ENCODE peak calls at places on chromosomes 1 and 21, in nine cellular contexts. One of them, this sample, is unnamed.
A peak's percentile ranks its signal among the peaks of the same experiment; 100 is the strongest.

GRCh38 chr21:26028183-26028582 is 142.4 kb downstream of the APP start:
- DNase-seq in activated CD8-positive, alpha-beta memory T cell treated with anti-CD3 and anti-CD28 coated beads for 48 hours: no peak
- DNase-seq in lower leg skin: no peak
- DNase-seq in cardiac septum: no peak
- DNase-seq in NCI-H1436: no peak
- DNase-seq in stimulated activated CD8-positive, alpha-beta memory T cell treated with anti-CD3 and anti-CD28 coated beads, Interleukin-4, amount 100 ng/mL, for 1 hour: no peak
- DNase-seq in neural progenitor cell: no peak
- DNase-seq in fibroblast of pulmonary artery: no peak
- DNase-seq in pons: peak; percentile 70
- DNase-seq in this sample: no peak

GRCh38 chr1:18018381-18018780 is 89.2 kb upstream of the IGSF21 start:
- DNase-seq in activated CD8-positive, alpha-beta memory T cell treated with anti-CD3 and anti-CD28 coated beads for 48 hours: no peak
- DNase-seq in lower leg skin: no peak
- DNase-seq in cardiac septum: no peak
- DNase-seq in NCI-H1436: no peak
- DNase-seq in stimulated activated CD8-positive, alpha-beta memory T cell treated with anti-CD3 and anti-CD28 coated beads, Interleukin-4, amount 100 ng/mL, for 1 hour: no peak
- DNase-seq in neural progenitor cell: no peak
- DNase-seq in fibroblast of pulmonary artery: no peak
- DNase-seq in pons: no peak
- DNase-seq in this sample: no peak

GRCh38 chr1:4585216-4585615 is 69.2 kb upstream of the AJAP1 start:
- DNase-seq in activated CD8-positive, alpha-beta memory T cell treated with anti-CD3 and anti-CD28 coated beads for 48 hours: peak; percentile 3
- DNase-seq in lower leg skin: no peak
- DNase-seq in cardiac septum: peak; percentile 53
- DNase-seq in NCI-H1436: no peak
- DNase-seq in stimulated activated CD8-positive, alpha-beta memory T cell treated with anti-CD3 and anti-CD28 coated beads, Interleukin-4, amount 100 ng/mL, for 1 hour: no peak
- DNase-seq in neural progenitor cell: peak; percentile 71
- DNase-seq in fibroblast of pulmonary artery: no peak
- DNase-seq in pons: peak; percentile 8
- DNase-seq in this sample: no peak

GRCh38 chr21:44833663-44834062 is 15.8 kb upstream of the SUMO3 start:
- DNase-seq in activated CD8-positive, alpha-beta memory T cell treated with anti-CD3 and anti-CD28 coated beads for 48 hours: no peak
- DNase-seq in lower leg skin: no peak
- DNase-seq in cardiac septum: no peak
- DNase-seq in NCI-H1436: no peak
- DNase-seq in stimulated activated CD8-positive, alpha-beta memory T cell treated with anti-CD3 and anti-CD28 coated beads, Interleukin-4, amount 100 ng/mL, for 1 hour: no peak
- DNase-seq in neural progenitor cell: no peak
- DNase-seq in fibroblast of pulmonary artery: no peak
- DNase-seq in pons: no peak
- DNase-seq in this sample: no peak

GRCh38 chr1:108657701-108658100 is 3.2 kb downstream of the HENMT1 start:
- DNase-seq in activated CD8-positive, alpha-beta memory T cell treated with anti-CD3 and anti-CD28 coated beads for 48 hours: no peak
- DNase-seq in lower leg skin: no peak
- DNase-seq in cardiac septum: no peak
- DNase-seq in NCI-H1436: no peak
- DNase-seq in stimulated activated CD8-positive, alpha-beta memory T cell treated with anti-CD3 and anti-CD28 coated beads, Interleukin-4, amount 100 ng/mL, for 1 hour: no peak
- DNase-seq in neural progenitor cell: no peak
- DNase-seq in fibroblast of pulmonary artery: no peak
- DNase-seq in pons: no peak
- DNase-seq in this sample: no peak

GRCh38 chr21:34545079-34545884 is 33.3 kb upstream of the KCNE1 start:
- DNase-seq in activated CD8-positive, alpha-beta memory T cell treated with anti-CD3 and anti-CD28 coated beads for 48 hours: no peak
- DNase-seq in lower leg skin: no peak
- DNase-seq in cardiac septum: no peak
- DNase-seq in NCI-H1436: no peak
- DNase-seq in stimulated activated CD8-positive, alpha-beta memory T cell treated with anti-CD3 and anti-CD28 coated beads, Interleukin-4, amount 100 ng/mL, for 1 hour: no peak
- DNase-seq in neural progenitor cell: peak; percentile 53
- DNase-seq in fibroblast of pulmonary artery: peak; percentile 65
- DNase-seq in pons: peak; percentile 92
- DNase-seq in this sample: no peak

GRCh38 chr1:184036517-184036949 is 995 bp downstream of the COLGALT2 start:
- DNase-seq in activated CD8-positive, alpha-beta memory T cell treated with anti-CD3 and anti-CD28 coated beads for 48 hours: no peak
- DNase-seq in lower leg skin: no peak
- DNase-seq in cardiac septum: no peak
- DNase-seq in NCI-H1436: no peak
- DNase-seq in stimulated activated CD8-positive, alpha-beta memory T cell treated with anti-CD3 and anti-CD28 coated beads, Interleukin-4, amount 100 ng/mL, for 1 hour: no peak
- DNase-seq in neural progenitor cell: peak; percentile 69
- DNase-seq in fibroblast of pulmonary artery: no peak
- DNase-seq in pons: peak; percentile 63
- DNase-seq in this sample: no peak

GRCh38 chr1:109790735-109791494 is 27.2 kb upstream of the EPS8L3 start:
- DNase-seq in activated CD8-positive, alpha-beta memory T cell treated with anti-CD3 and anti-CD28 coated beads for 48 hours: peak; percentile 70
- DNase-seq in lower leg skin: no peak
- DNase-seq in cardiac septum: peak; percentile 86
- DNase-seq in NCI-H1436: no peak
- DNase-seq in stimulated activated CD8-positive, alpha-beta memory T cell treated with anti-CD3 and anti-CD28 coated beads, Interleukin-4, amount 100 ng/mL, for 1 hour: peak; percentile 74
- DNase-seq in neural progenitor cell: peak; percentile 34
- DNase-seq in fibroblast of pulmonary artery: peak; percentile 84
- DNase-seq in pons: no peak
- DNase-seq in this sample: no peak

GRCh38 chr1:119742193-119742592 is 26.5 kb downstream of the HMGCS2 start:
- DNase-seq in activated CD8-positive, alpha-beta memory T cell treated with anti-CD3 and anti-CD28 coated beads for 48 hours: no peak
- DNase-seq in lower leg skin: no peak
- DNase-seq in cardiac septum: no peak
- DNase-seq in NCI-H1436: no peak
- DNase-seq in stimulated activated CD8-positive, alpha-beta memory T cell treated with anti-CD3 and anti-CD28 coated beads, Interleukin-4, amount 100 ng/mL, for 1 hour: no peak
- DNase-seq in neural progenitor cell: no peak
- DNase-seq in fibroblast of pulmonary artery: peak; percentile 4
- DNase-seq in pons: no peak
- DNase-seq in this sample: no peak

GRCh38 chr21:42191064-42191463 is 27.9 kb upstream of the ABCG1 start:
- DNase-seq in activated CD8-positive, alpha-beta memory T cell treated with anti-CD3 and anti-CD28 coated beads for 48 hours: no peak
- DNase-seq in lower leg skin: no peak
- DNase-seq in cardiac septum: no peak
- DNase-seq in NCI-H1436: no peak
- DNase-seq in stimulated activated CD8-positive, alpha-beta memory T cell treated with anti-CD3 and anti-CD28 coated beads, Interleukin-4, amount 100 ng/mL, for 1 hour: no peak
- DNase-seq in neural progenitor cell: no peak
- DNase-seq in fibroblast of pulmonary artery: no peak
- DNase-seq in pons: no peak
- DNase-seq in this sample: no peak

GRCh38 chr1:30451532-30452125 is 271.8 kb downstream of the MATN1 start:
- DNase-seq in activated CD8-positive, alpha-beta memory T cell treated with anti-CD3 and anti-CD28 coated beads for 48 hours: no peak
- DNase-seq in lower leg skin: no peak
- DNase-seq in cardiac septum: no peak
- DNase-seq in NCI-H1436: no peak
- DNase-seq in stimulated activated CD8-positive, alpha-beta memory T cell treated with anti-CD3 and anti-CD28 coated beads, Interleukin-4, amount 100 ng/mL, for 1 hour: no peak
- DNase-seq in neural progenitor cell: no peak
- DNase-seq in fibroblast of pulmonary artery: no peak
- DNase-seq in pons: no peak
- DNase-seq in this sample: peak; percentile 64

GRCh38 chr1:204408074-204408507 is 3.5 kb downstream of the PPP1R15B start:
- DNase-seq in activated CD8-positive, alpha-beta memory T cell treated with anti-CD3 and anti-CD28 coated beads for 48 hours: no peak
- DNase-seq in lower leg skin: peak; percentile 75
- DNase-seq in cardiac septum: no peak
- DNase-seq in NCI-H1436: no peak
- DNase-seq in stimulated activated CD8-positive, alpha-beta memory T cell treated with anti-CD3 and anti-CD28 coated beads, Interleukin-4, amount 100 ng/mL, for 1 hour: no peak
- DNase-seq in neural progenitor cell: peak; percentile 47
- DNase-seq in fibroblast of pulmonary artery: peak; percentile 80
- DNase-seq in pons: peak; percentile 86
- DNase-seq in this sample: peak; percentile 89

GRCh38 chr1:9890224-9890731 is 19.8 kb downstream of the CTNNBIP1 start:
- DNase-seq in activated CD8-positive, alpha-beta memory T cell treated with anti-CD3 and anti-CD28 coated beads for 48 hours: no peak
- DNase-seq in lower leg skin: peak; percentile 71
- DNase-seq in cardiac septum: no peak
- DNase-seq in NCI-H1436: no peak
- DNase-seq in stimulated activated CD8-positive, alpha-beta memory T cell treated with anti-CD3 and anti-CD28 coated beads, Interleukin-4, amount 100 ng/mL, for 1 hour: no peak
- DNase-seq in neural progenitor cell: peak; percentile 70
- DNase-seq in fibroblast of pulmonary artery: peak; percentile 86
- DNase-seq in pons: no peak
- DNase-seq in this sample: no peak

GRCh38 chr1:52662645-52663313 is 29.8 kb downstream of the SHISAL2A start:
- DNase-seq in activated CD8-positive, alpha-beta memory T cell treated with anti-CD3 and anti-CD28 coated beads for 48 hours: no peak
- DNase-seq in lower leg skin: no peak
- DNase-seq in cardiac septum: no peak
- DNase-seq in NCI-H1436: peak; percentile 69
- DNase-seq in stimulated activated CD8-positive, alpha-beta memory T cell treated with anti-CD3 and anti-CD28 coated beads, Interleukin-4, amount 100 ng/mL, for 1 hour: no peak
- DNase-seq in neural progenitor cell: peak; percentile 94
- DNase-seq in fibroblast of pulmonary artery: peak; percentile 70
- DNase-seq in pons: no peak
- DNase-seq in this sample: no peak

GRCh38 chr1:245201201-245201600 is 46.4 kb downstream of the KIF26B start:
- DNase-seq in activated CD8-positive, alpha-beta memory T cell treated with anti-CD3 and anti-CD28 coated beads for 48 hours: no peak
- DNase-seq in lower leg skin: no peak
- DNase-seq in cardiac septum: no peak
- DNase-seq in NCI-H1436: no peak
- DNase-seq in stimulated activated CD8-positive, alpha-beta memory T cell treated with anti-CD3 and anti-CD28 coated beads, Interleukin-4, amount 100 ng/mL, for 1 hour: no peak
- DNase-seq in neural progenitor cell: no peak
- DNase-seq in fibroblast of pulmonary artery: no peak
- DNase-seq in pons: no peak
- DNase-seq in this sample: no peak

GRCh38 chr1:174469687-174470086 is 21.9 kb downstream of the GPR52 start:
- DNase-seq in activated CD8-positive, alpha-beta memory T cell treated with anti-CD3 and anti-CD28 coated beads for 48 hours: no peak
- DNase-seq in lower leg skin: no peak
- DNase-seq in cardiac septum: no peak
- DNase-seq in NCI-H1436: no peak
- DNase-seq in stimulated activated CD8-positive, alpha-beta memory T cell treated with anti-CD3 and anti-CD28 coated beads, Interleukin-4, amount 100 ng/mL, for 1 hour: no peak
- DNase-seq in neural progenitor cell: no peak
- DNase-seq in fibroblast of pulmonary artery: peak; percentile 4
- DNase-seq in pons: no peak
- DNase-seq in this sample: no peak

GRCh38 chr21:23624281-23624680 is 1983.0 kb downstream of the MRPL39 start:
- DNase-seq in activated CD8-positive, alpha-beta memory T cell treated with anti-CD3 and anti-CD28 coated beads for 48 hours: no peak
- DNase-seq in lower leg skin: no peak
- DNase-seq in cardiac septum: no peak
- DNase-seq in NCI-H1436: no peak
- DNase-seq in stimulated activated CD8-positive, alpha-beta memory T cell treated with anti-CD3 and anti-CD28 coated beads, Interleukin-4, amount 100 ng/mL, for 1 hour: no peak
- DNase-seq in neural progenitor cell: no peak
- DNase-seq in fibroblast of pulmonary artery: no peak
- DNase-seq in pons: no peak
- DNase-seq in this sample: no peak

GRCh38 chr1:236108027-236108648 is 34.2 kb upstream of the GPR137B start:
- DNase-seq in activated CD8-positive, alpha-beta memory T cell treated with anti-CD3 and anti-CD28 coated beads for 48 hours: no peak
- DNase-seq in lower leg skin: no peak
- DNase-seq in cardiac septum: no peak
- DNase-seq in NCI-H1436: no peak
- DNase-seq in stimulated activated CD8-positive, alpha-beta memory T cell treated with anti-CD3 and anti-CD28 coated beads, Interleukin-4, amount 100 ng/mL, for 1 hour: no peak
- DNase-seq in neural progenitor cell: no peak
- DNase-seq in fibroblast of pulmonary artery: peak; percentile 21
- DNase-seq in pons: no peak
- DNase-seq in this sample: no peak

GRCh38 chr1:8816831-8817412 is 518 bp downstream of the RERE start:
- DNase-seq in activated CD8-positive, alpha-beta memory T cell treated with anti-CD3 and anti-CD28 coated beads for 48 hours: no peak
- DNase-seq in lower leg skin: peak; percentile 19
- DNase-seq in cardiac septum: no peak
- DNase-seq in NCI-H1436: no peak
- DNase-seq in stimulated activated CD8-positive, alpha-beta memory T cell treated with anti-CD3 and anti-CD28 coated beads, Interleukin-4, amount 100 ng/mL, for 1 hour: no peak
- DNase-seq in neural progenitor cell: peak; percentile 50
- DNase-seq in fibroblast of pulmonary artery: no peak
- DNase-seq in pons: peak; percentile 60
- DNase-seq in this sample: peak; percentile 89

GRCh38 chr21:17159697-17160096 is 353.1 kb upstream of the CXADR start:
- DNase-seq in activated CD8-positive, alpha-beta memory T cell treated with anti-CD3 and anti-CD28 coated beads for 48 hours: no peak
- DNase-seq in lower leg skin: no peak
- DNase-seq in cardiac septum: no peak
- DNase-seq in NCI-H1436: no peak
- DNase-seq in stimulated activated CD8-positive, alpha-beta memory T cell treated with anti-CD3 and anti-CD28 coated beads, Interleukin-4, amount 100 ng/mL, for 1 hour: no peak
- DNase-seq in neural progenitor cell: no peak
- DNase-seq in fibroblast of pulmonary artery: no peak
- DNase-seq in pons: no peak
- DNase-seq in this sample: no peak

GRCh38 chr1:65255088-65256050 is 54.0 kb upstream of the DNAJC6 start:
- DNase-seq in activated CD8-positive, alpha-beta memory T cell treated with anti-CD3 and anti-CD28 coated beads for 48 hours: no peak
- DNase-seq in lower leg skin: no peak
- DNase-seq in cardiac septum: no peak
- DNase-seq in NCI-H1436: no peak
- DNase-seq in stimulated activated CD8-positive, alpha-beta memory T cell treated with anti-CD3 and anti-CD28 coated beads, Interleukin-4, amount 100 ng/mL, for 1 hour: no peak
- DNase-seq in neural progenitor cell: peak; percentile 75
- DNase-seq in fibroblast of pulmonary artery: no peak
- DNase-seq in pons: peak; percentile 61
- DNase-seq in this sample: no peak

GRCh38 chr1:100455478-100456072 is 82.4 kb upstream of the GPR88 start:
- DNase-seq in activated CD8-positive, alpha-beta memory T cell treated with anti-CD3 and anti-CD28 coated beads for 48 hours: no peak
- DNase-seq in lower leg skin: no peak
- DNase-seq in cardiac septum: no peak
- DNase-seq in NCI-H1436: no peak
- DNase-seq in stimulated activated CD8-positive, alpha-beta memory T cell treated with anti-CD3 and anti-CD28 coated beads, Interleukin-4, amount 100 ng/mL, for 1 hour: no peak
- DNase-seq in neural progenitor cell: no peak
- DNase-seq in fibroblast of pulmonary artery: peak; percentile 35
- DNase-seq in pons: peak; percentile 12
- DNase-seq in this sample: no peak

GRCh38 chr1:7641587-7642417 is 129.3 kb upstream of the VAMP3 start:
- DNase-seq in activated CD8-positive, alpha-beta memory T cell treated with anti-CD3 and anti-CD28 coated beads for 48 hours: no peak
- DNase-seq in lower leg skin: no peak
- DNase-seq in cardiac septum: no peak
- DNase-seq in NCI-H1436: no peak
- DNase-seq in stimulated activated CD8-positive, alpha-beta memory T cell treated with anti-CD3 and anti-CD28 coated beads, Interleukin-4, amount 100 ng/mL, for 1 hour: no peak
- DNase-seq in neural progenitor cell: peak; percentile 38
- DNase-seq in fibroblast of pulmonary artery: no peak
- DNase-seq in pons: no peak
- DNase-seq in this sample: no peak

GRCh38 chr1:25695066-25695990 is 78.7 kb downstream of the MAN1C1 start:
- DNase-seq in activated CD8-positive, alpha-beta memory T cell treated with anti-CD3 and anti-CD28 coated beads for 48 hours: no peak
- DNase-seq in lower leg skin: peak; percentile 82
- DNase-seq in cardiac septum: peak; percentile 80
- DNase-seq in NCI-H1436: no peak
- DNase-seq in stimulated activated CD8-positive, alpha-beta memory T cell treated with anti-CD3 and anti-CD28 coated beads, Interleukin-4, amount 100 ng/mL, for 1 hour: no peak
- DNase-seq in neural progenitor cell: peak; percentile 62
- DNase-seq in fibroblast of pulmonary artery: peak; percentile 99
- DNase-seq in pons: peak; percentile 63
- DNase-seq in this sample: peak; percentile 95

GRCh38 chr1:11374079-11374747 is 101.2 kb downstream of the UBIAD1 start:
- DNase-seq in activated CD8-positive, alpha-beta memory T cell treated with anti-CD3 and anti-CD28 coated beads for 48 hours: no peak
- DNase-seq in lower leg skin: no peak
- DNase-seq in cardiac septum: no peak
- DNase-seq in NCI-H1436: no peak
- DNase-seq in stimulated activated CD8-positive, alpha-beta memory T cell treated with anti-CD3 and anti-CD28 coated beads, Interleukin-4, amount 100 ng/mL, for 1 hour: no peak
- DNase-seq in neural progenitor cell: peak; percentile 17
- DNase-seq in fibroblast of pulmonary artery: no peak
- DNase-seq in pons: no peak
- DNase-seq in this sample: no peak

GRCh38 chr1:69613414-69613813 is 45.7 kb downstream of the LRRC7 start:
- DNase-seq in activated CD8-positive, alpha-beta memory T cell treated with anti-CD3 and anti-CD28 coated beads for 48 hours: no peak
- DNase-seq in lower leg skin: no peak
- DNase-seq in cardiac septum: no peak
- DNase-seq in NCI-H1436: no peak
- DNase-seq in stimulated activated CD8-positive, alpha-beta memory T cell treated with anti-CD3 and anti-CD28 coated beads, Interleukin-4, amount 100 ng/mL, for 1 hour: no peak
- DNase-seq in neural progenitor cell: no peak
- DNase-seq in fibroblast of pulmonary artery: peak; percentile 2
- DNase-seq in pons: no peak
- DNase-seq in this sample: no peak

GRCh38 chr1:209675567-209676154 is 449 bp downstream of the G0S2 start:
- DNase-seq in activated CD8-positive, alpha-beta memory T cell treated with anti-CD3 and anti-CD28 coated beads for 48 hours: no peak
- DNase-seq in lower leg skin: no peak
- DNase-seq in cardiac septum: peak; percentile 83
- DNase-seq in NCI-H1436: no peak
- DNase-seq in stimulated activated CD8-positive, alpha-beta memory T cell treated with anti-CD3 and anti-CD28 coated beads, Interleukin-4, amount 100 ng/mL, for 1 hour: no peak
- DNase-seq in neural progenitor cell: peak; percentile 51
- DNase-seq in fibroblast of pulmonary artery: no peak
- DNase-seq in pons: peak; percentile 22
- DNase-seq in this sample: no peak

GRCh38 chr21:46111857-46112730 is 14.2 kb downstream of the COL6A2 start:
- DNase-seq in activated CD8-positive, alpha-beta memory T cell treated with anti-CD3 and anti-CD28 coated beads for 48 hours: no peak
- DNase-seq in lower leg skin: no peak
- DNase-seq in cardiac septum: peak; percentile 72
- DNase-seq in NCI-H1436: no peak
- DNase-seq in stimulated activated CD8-positive, alpha-beta memory T cell treated with anti-CD3 and anti-CD28 coated beads, Interleukin-4, amount 100 ng/mL, for 1 hour: no peak
- DNase-seq in neural progenitor cell: no peak
- DNase-seq in fibroblast of pulmonary artery: no peak
- DNase-seq in pons: no peak
- DNase-seq in this sample: peak; percentile 77

GRCh38 chr1:161021168-161021958 is 411 bp upstream of the F11R start:
- DNase-seq in activated CD8-positive, alpha-beta memory T cell treated with anti-CD3 and anti-CD28 coated beads for 48 hours: peak; percentile 64
- DNase-seq in lower leg skin: peak; percentile 89
- DNase-seq in cardiac septum: peak; percentile 92
- DNase-seq in NCI-H1436: peak; percentile 95
- DNase-seq in stimulated activated CD8-positive, alpha-beta memory T cell treated with anti-CD3 and anti-CD28 coated beads, Interleukin-4, amount 100 ng/mL, for 1 hour: peak; percentile 78
- DNase-seq in neural progenitor cell: peak; percentile 92
- DNase-seq in fibroblast of pulmonary artery: peak; percentile 63
- DNase-seq in pons: peak; percentile 37
- DNase-seq in this sample: peak; percentile 99

GRCh38 chr1:230303069-230303468 is 123.1 kb downstream of the PGBD5 start:
- DNase-seq in activated CD8-positive, alpha-beta memory T cell treated with anti-CD3 and anti-CD28 coated beads for 48 hours: no peak
- DNase-seq in lower leg skin: no peak
- DNase-seq in cardiac septum: no peak
- DNase-seq in NCI-H1436: no peak
- DNase-seq in stimulated activated CD8-positive, alpha-beta memory T cell treated with anti-CD3 and anti-CD28 coated beads, Interleukin-4, amount 100 ng/mL, for 1 hour: no peak
- DNase-seq in neural progenitor cell: no peak
- DNase-seq in fibroblast of pulmonary artery: no peak
- DNase-seq in pons: no peak
- DNase-seq in this sample: no peak

GRCh38 chr1:42142894-42143675 is 10.1 kb upstream of the GUCA2B start:
- DNase-seq in activated CD8-positive, alpha-beta memory T cell treated with anti-CD3 and anti-CD28 coated beads for 48 hours: no peak
- DNase-seq in lower leg skin: no peak
- DNase-seq in cardiac septum: no peak
- DNase-seq in NCI-H1436: peak; percentile 44
- DNase-seq in stimulated activated CD8-positive, alpha-beta memory T cell treated with anti-CD3 and anti-CD28 coated beads, Interleukin-4, amount 100 ng/mL, for 1 hour: no peak
- DNase-seq in neural progenitor cell: no peak
- DNase-seq in fibroblast of pulmonary artery: no peak
- DNase-seq in pons: no peak
- DNase-seq in this sample: no peak

This sample was measured in vagina.